ENCODE peak calls at places on chromosome 22, in eight cellular contexts. One of them, this sample, is unnamed.

GRCh38 chr22:49964493-49965290 is 4.1 kb downstream of the PIM3 start:
- DNase-seq in cardiac fibroblast: no peak
- DNase-seq in right cardiac atrium: peak
- DNase-seq in skeletal muscle cell: no peak
- DNase-seq in A549: no peak
- DNase-seq in epithelial cell of esophagus: no peak
- DNase-seq in Karpas-422: no peak
- DNase-seq in GM12865: no peak
- DNase-seq in this sample: peak

GRCh38 chr22:21941921-21942320 is 10.7 kb downstream of the PPM1F start:
- DNase-seq in cardiac fibroblast: no peak
- DNase-seq in right cardiac atrium: peak
- DNase-seq in skeletal muscle cell: no peak
- DNase-seq in A549: no peak
- DNase-seq in epithelial cell of esophagus: no peak
- DNase-seq in Karpas-422: no peak
- DNase-seq in GM12865: no peak
- DNase-seq in this sample: no peak

GRCh38 chr22:22094514-22094913 is 111.9 kb upstream of the TOP3B start:
- DNase-seq in cardiac fibroblast: no peak
- DNase-seq in right cardiac atrium: no peak
- DNase-seq in skeletal muscle cell: no peak
- DNase-seq in A549: no peak
- DNase-seq in epithelial cell of esophagus: no peak
- DNase-seq in Karpas-422: peak
- DNase-seq in GM12865: no peak
- DNase-seq in this sample: no peak

GRCh38 chr22:37546436-37547248 is 13.6 kb upstream of the CDC42EP1 start:
- DNase-seq in cardiac fibroblast: peak
- DNase-seq in right cardiac atrium: peak
- DNase-seq in skeletal muscle cell: peak
- DNase-seq in A549: no peak
- DNase-seq in epithelial cell of esophagus: no peak
- DNase-seq in Karpas-422: no peak
- DNase-seq in GM12865: no peak
- DNase-seq in this sample: no peak

GRCh38 chr22:24865508-24865907 is 59.5 kb downstream of the SGSM1 start:
- DNase-seq in cardiac fibroblast: no peak
- DNase-seq in right cardiac atrium: no peak
- DNase-seq in skeletal muscle cell: no peak
- DNase-seq in A549: no peak
- DNase-seq in epithelial cell of esophagus: no peak
- DNase-seq in Karpas-422: no peak
- DNase-seq in GM12865: no peak
- DNase-seq in this sample: no peak

GRCh38 chr22:35212020-35212419 is 45.3 kb upstream of the HMGXB4 start:
- DNase-seq in cardiac fibroblast: peak
- DNase-seq in right cardiac atrium: no peak
- DNase-seq in skeletal muscle cell: no peak
- DNase-seq in A549: no peak
- DNase-seq in epithelial cell of esophagus: no peak
- DNase-seq in Karpas-422: no peak
- DNase-seq in GM12865: no peak
- DNase-seq in this sample: no peak

GRCh38 chr22:33210129-33210784 is 152.1 kb upstream of the SYN3 start:
- DNase-seq in cardiac fibroblast: peak
- DNase-seq in right cardiac atrium: peak
- DNase-seq in skeletal muscle cell: no peak
- DNase-seq in A549: peak
- DNase-seq in epithelial cell of esophagus: peak
- DNase-seq in Karpas-422: peak
- DNase-seq in GM12865: peak
- DNase-seq in this sample: peak

GRCh38 chr22:28402539-28402938 is 277.1 kb downstream of the TTC28 start:
- DNase-seq in cardiac fibroblast: no peak
- DNase-seq in right cardiac atrium: no peak
- DNase-seq in skeletal muscle cell: no peak
- DNase-seq in A549: no peak
- DNase-seq in epithelial cell of esophagus: no peak
- DNase-seq in Karpas-422: no peak
- DNase-seq in GM12865: peak
- DNase-seq in this sample: no peak

GRCh38 chr22:37805878-37806277 is 1.9 kb upstream of the GCAT start:
- DNase-seq in cardiac fibroblast: no peak
- DNase-seq in right cardiac atrium: no peak
- DNase-seq in skeletal muscle cell: no peak
- DNase-seq in A549: no peak
- DNase-seq in epithelial cell of esophagus: no peak
- DNase-seq in Karpas-422: no peak
- DNase-seq in GM12865: no peak
- DNase-seq in this sample: no peak

GRCh38 chr22:22060200-22061084 is 77.9 kb upstream of the TOP3B start:
- DNase-seq in cardiac fibroblast: peak
- DNase-seq in right cardiac atrium: peak
- DNase-seq in skeletal muscle cell: no peak
- DNase-seq in A549: peak
- DNase-seq in epithelial cell of esophagus: peak
- DNase-seq in Karpas-422: peak
- DNase-seq in GM12865: peak
- DNase-seq in this sample: peak

GRCh38 chr22:37189011-37189466 is 992 bp upstream of the C1QTNF6 start:
- DNase-seq in cardiac fibroblast: peak
- DNase-seq in right cardiac atrium: no peak
- DNase-seq in skeletal muscle cell: no peak
- DNase-seq in A549: no peak
- DNase-seq in epithelial cell of esophagus: peak
- DNase-seq in Karpas-422: no peak
- DNase-seq in GM12865: no peak
- DNase-seq in this sample: no peak

GRCh38 chr22:22918297-22918965 is 30.8 kb downstream of the IGLL5 start:
- DNase-seq in cardiac fibroblast: no peak
- DNase-seq in right cardiac atrium: peak
- DNase-seq in skeletal muscle cell: no peak
- DNase-seq in A549: no peak
- DNase-seq in epithelial cell of esophagus: no peak
- DNase-seq in Karpas-422: no peak
- DNase-seq in GM12865: no peak
- DNase-seq in this sample: no peak

GRCh38 chr22:27885977-27886842 is 32.8 kb downstream of the PITPNB start:
- DNase-seq in cardiac fibroblast: peak
- DNase-seq in right cardiac atrium: no peak
- DNase-seq in skeletal muscle cell: no peak
- DNase-seq in A549: peak
- DNase-seq in epithelial cell of esophagus: peak
- DNase-seq in Karpas-422: peak
- DNase-seq in GM12865: peak
- DNase-seq in this sample: peak

GRCh38 chr22:17117890-17118289 is 3.3 kb downstream of the TMEM121B start:
- DNase-seq in cardiac fibroblast: no peak
- DNase-seq in right cardiac atrium: no peak
- DNase-seq in skeletal muscle cell: no peak
- DNase-seq in A549: no peak
- DNase-seq in epithelial cell of esophagus: no peak
- DNase-seq in Karpas-422: no peak
- DNase-seq in GM12865: peak
- DNase-seq in this sample: no peak
- H3K4me3 ChIP-seq in cardiac fibroblast: no peak
- H3K4me3 ChIP-seq in right cardiac atrium: no peak
- H3K4me3 ChIP-seq in skeletal muscle cell: no peak
- H3K4me3 ChIP-seq in A549: no peak
- H3K4me3 ChIP-seq in epithelial cell of esophagus: no peak
- H3K4me3 ChIP-seq in Karpas-422: no peak
- H3K4me3 ChIP-seq in GM12865: no peak
- H3K4me3 ChIP-seq in this sample: no peak

GRCh38 chr22:45709004-45709739 is 37.5 kb downstream of the ATXN10 start:
- DNase-seq in cardiac fibroblast: peak
- DNase-seq in right cardiac atrium: no peak
- DNase-seq in skeletal muscle cell: no peak
- DNase-seq in A549: peak
- DNase-seq in epithelial cell of esophagus: peak
- DNase-seq in Karpas-422: no peak
- DNase-seq in GM12865: no peak
- DNase-seq in this sample: no peak

GRCh38 chr22:45709866-45710265 is 38.2 kb downstream of the ATXN10 start:
- DNase-seq in cardiac fibroblast: no peak
- DNase-seq in right cardiac atrium: no peak
- DNase-seq in skeletal muscle cell: no peak
- DNase-seq in A549: no peak
- DNase-seq in epithelial cell of esophagus: peak
- DNase-seq in Karpas-422: no peak
- DNase-seq in GM12865: no peak
- DNase-seq in this sample: no peak

GRCh38 chr22:45708145-45708544 is 36.5 kb downstream of the ATXN10 start:
- DNase-seq in cardiac fibroblast: no peak
- DNase-seq in right cardiac atrium: no peak
- DNase-seq in skeletal muscle cell: no peak
- DNase-seq in A549: no peak
- DNase-seq in epithelial cell of esophagus: no peak
- DNase-seq in Karpas-422: no peak
- DNase-seq in GM12865: no peak
- DNase-seq in this sample: no peak

GRCh38 chr22:45707605-45708004 is 36.0 kb downstream of the ATXN10 start:
- DNase-seq in cardiac fibroblast: no peak
- DNase-seq in right cardiac atrium: no peak
- DNase-seq in skeletal muscle cell: no peak
- DNase-seq in A549: no peak
- DNase-seq in epithelial cell of esophagus: no peak
- DNase-seq in Karpas-422: no peak
- DNase-seq in GM12865: no peak
- DNase-seq in this sample: no peak

DNA sequence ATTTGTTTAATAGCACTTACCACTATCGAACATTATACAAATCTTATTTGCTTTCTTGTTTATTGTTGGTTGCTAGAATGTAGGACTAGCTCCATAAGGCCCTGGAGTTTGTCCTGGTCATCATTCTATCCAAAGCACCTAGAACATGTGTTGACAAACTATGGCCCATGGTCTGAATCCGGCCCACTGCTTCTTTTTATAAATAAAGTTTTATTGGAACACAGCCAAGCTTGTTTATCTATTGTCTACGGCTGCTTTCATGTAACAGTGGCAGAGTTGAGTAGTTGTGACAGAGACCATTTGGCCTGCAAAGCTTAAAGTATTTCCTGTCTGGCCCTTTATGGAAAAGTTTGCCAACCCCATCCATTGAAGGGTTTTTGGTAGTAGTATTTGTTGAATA is 38.8 kb downstream of the ATXN10 start:
- DNase-seq in cardiac fibroblast: no peak
- DNase-seq in right cardiac atrium: no peak
- DNase-seq in skeletal muscle cell: no peak
- DNase-seq in A549: no peak
- DNase-seq in epithelial cell of esophagus: no peak
- DNase-seq in Karpas-422: no peak
- DNase-seq in GM12865: no peak
- DNase-seq in this sample: no peak
- H3K4me3 ChIP-seq in cardiac fibroblast: no peak
- H3K4me3 ChIP-seq in right cardiac atrium: no peak
- H3K4me3 ChIP-seq in skeletal muscle cell: no peak
- H3K4me3 ChIP-seq in A549: no peak
- H3K4me3 ChIP-seq in epithelial cell of esophagus: no peak
- H3K4me3 ChIP-seq in Karpas-422: no peak
- H3K4me3 ChIP-seq in GM12865: no peak
- H3K4me3 ChIP-seq in this sample: no peak

DNA sequence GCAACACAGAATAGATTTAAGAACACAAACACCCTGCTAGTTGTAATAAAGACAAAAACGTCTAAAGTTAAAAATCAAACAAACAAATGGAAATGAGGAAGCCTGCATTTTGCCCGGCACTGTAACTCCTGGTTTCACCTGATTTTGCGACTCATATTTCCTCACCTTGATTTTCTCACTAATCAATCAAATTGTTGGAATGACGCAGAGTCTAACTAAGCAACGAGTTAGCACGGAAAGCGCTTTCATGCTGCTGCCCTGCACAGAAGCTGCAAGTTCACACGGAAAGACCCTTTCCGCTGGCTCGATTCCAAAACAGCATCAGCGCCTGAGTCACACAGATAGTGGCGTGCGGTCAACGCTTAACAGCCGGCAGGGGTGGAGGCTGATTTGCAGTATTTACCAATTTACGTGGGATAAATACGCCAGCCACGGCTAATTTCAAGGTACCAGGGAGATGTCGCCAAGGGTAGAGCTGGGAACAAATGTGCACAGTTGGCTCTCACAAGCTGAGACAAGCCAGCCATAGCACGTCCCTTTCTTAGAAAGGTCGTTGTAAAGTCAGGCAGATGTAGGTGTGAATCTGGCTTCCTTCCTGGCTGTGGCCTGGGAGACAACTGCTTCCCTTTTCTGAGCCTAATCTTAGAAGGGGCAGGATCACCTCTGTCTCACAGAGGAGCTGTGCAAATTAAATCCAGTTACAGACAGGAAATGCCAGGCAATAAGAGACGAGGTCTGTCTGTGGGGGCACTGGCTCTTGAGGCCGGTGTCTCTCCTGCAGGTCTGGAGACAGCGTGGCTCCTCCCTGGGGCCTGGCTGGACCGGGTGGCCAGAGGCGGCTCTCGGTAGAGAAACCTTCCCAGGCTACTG is 76.9 kb upstream of the TTLL12 start:
- DNase-seq in cardiac fibroblast: peak
- DNase-seq in right cardiac atrium: peak
- DNase-seq in skeletal muscle cell: peak
- DNase-seq in A549: no peak
- DNase-seq in epithelial cell of esophagus: peak
- DNase-seq in Karpas-422: no peak
- DNase-seq in GM12865: peak
- DNase-seq in this sample: peak
- H3K4me3 ChIP-seq in cardiac fibroblast: no peak
- H3K4me3 ChIP-seq in right cardiac atrium: no peak
- H3K4me3 ChIP-seq in skeletal muscle cell: no peak
- H3K4me3 ChIP-seq in A549: no peak
- H3K4me3 ChIP-seq in epithelial cell of esophagus: no peak
- H3K4me3 ChIP-seq in Karpas-422: no peak
- H3K4me3 ChIP-seq in GM12865: peak
- H3K4me3 ChIP-seq in this sample: no peak

GRCh38 chr22:39530136-39530535 is 2.4 kb downstream of the RPS19BP1 start:
- DNase-seq in cardiac fibroblast: no peak
- DNase-seq in right cardiac atrium: no peak
- DNase-seq in skeletal muscle cell: no peak
- DNase-seq in A549: no peak
- DNase-seq in epithelial cell of esophagus: no peak
- DNase-seq in Karpas-422: no peak
- DNase-seq in GM12865: no peak
- DNase-seq in this sample: no peak

GRCh38 chr22:39527481-39527961 is 5.0 kb downstream of the RPS19BP1 start:
- DNase-seq in cardiac fibroblast: no peak
- DNase-seq in right cardiac atrium: no peak
- DNase-seq in skeletal muscle cell: no peak
- DNase-seq in A549: no peak
- DNase-seq in epithelial cell of esophagus: peak
- DNase-seq in Karpas-422: peak
- DNase-seq in GM12865: peak
- DNase-seq in this sample: no peak

GRCh38 chr22:39529487-39529851 is 3.1 kb downstream of the RPS19BP1 start:
- DNase-seq in cardiac fibroblast: no peak
- DNase-seq in right cardiac atrium: no peak
- DNase-seq in skeletal muscle cell: no peak
- DNase-seq in A549: no peak
- DNase-seq in epithelial cell of esophagus: no peak
- DNase-seq in Karpas-422: peak
- DNase-seq in GM12865: no peak
- DNase-seq in this sample: no peak

GRCh38 chr22:39528080-39528661 is 4.4 kb downstream of the RPS19BP1 start:
- DNase-seq in cardiac fibroblast: no peak
- DNase-seq in right cardiac atrium: no peak
- DNase-seq in skeletal muscle cell: no peak
- DNase-seq in A549: no peak
- DNase-seq in epithelial cell of esophagus: no peak
- DNase-seq in Karpas-422: peak
- DNase-seq in GM12865: peak
- DNase-seq in this sample: no peak

GRCh38 chr22:39528681-39529486 is 3.7 kb downstream of the RPS19BP1 start:
- DNase-seq in cardiac fibroblast: peak
- DNase-seq in right cardiac atrium: peak
- DNase-seq in skeletal muscle cell: peak
- DNase-seq in A549: peak
- DNase-seq in epithelial cell of esophagus: peak
- DNase-seq in Karpas-422: peak
- DNase-seq in GM12865: peak
- DNase-seq in this sample: peak
- H3K4me3 ChIP-seq in cardiac fibroblast: no peak
- H3K4me3 ChIP-seq in right cardiac atrium: no peak
- H3K4me3 ChIP-seq in skeletal muscle cell: no peak
- H3K4me3 ChIP-seq in A549: no peak
- H3K4me3 ChIP-seq in epithelial cell of esophagus: no peak
- H3K4me3 ChIP-seq in Karpas-422: peak
- H3K4me3 ChIP-seq in GM12865: peak
- H3K4me3 ChIP-seq in this sample: no peak